ENCODE peak calls at places on chromosome 22, in five cellular contexts. One of them, this sample, is unnamed. For H3K4me1, the result is how much of the 10 kb centered on the place peaks cover.

GRCh38 chr22:42635531-42635930 is 4.9 kb downstream of the ATP5MGL start:
- DNase-seq in GM12878: no peak
- DNase-seq in pancreas: no peak
- DNase-seq in tibial artery: peak
- DNase-seq in uterus: no peak
- DNase-seq in this sample: peak

GRCh38 chr22:50199836-50200332 is 927 bp upstream of the SELENOO start:
- DNase-seq in tibial artery: no peak
- DNase-seq in uterus: no peak
- DNase-seq in pancreas: peak
- DNase-seq in GM12878: no peak
- DNase-seq in this sample: no peak

GRCh38 chr22:45240137-45240809 is 421 bp downstream of the KIAA0930 start:
- DNase-seq in uterus: no peak
- DNase-seq in tibial artery: no peak
- DNase-seq in GM12878: no peak
- DNase-seq in pancreas: peak
- DNase-seq in this sample: peak

GRCh38 chr22:43855431-43855830 is 6.9 kb downstream of the SULT4A1 start:
- DNase-seq in pancreas: peak
- DNase-seq in tibial artery: peak
- DNase-seq in GM12878: no peak
- DNase-seq in uterus: no peak
- DNase-seq in this sample: no peak

GRCh38 chr22:37639070-37639760 is at the start of gene SH3BP1:
- DNase-seq in uterus: peak
- DNase-seq in tibial artery: peak
- DNase-seq in GM12878: no peak
- DNase-seq in pancreas: peak
- DNase-seq in this sample: peak

GRCh38 chr22:41994506-41994905 is 4.1 kb upstream of the WBP2NL start:
- DNase-seq in tibial artery: peak
- DNase-seq in pancreas: no peak
- DNase-seq in GM12878: no peak
- DNase-seq in uterus: no peak
- DNase-seq in this sample: no peak

GRCh38 chr22:21568207-21569075 is 927 bp downstream of the UBE2L3 start:
- DNase-seq in tibial artery: no peak
- DNase-seq in GM12878: no peak
- DNase-seq in pancreas: no peak
- DNase-seq in uterus: no peak
- DNase-seq in this sample: peak

GRCh38 chr22:49091917-49092545 is 735.6 kb downstream of the BRD1 start:
- DNase-seq in tibial artery: no peak
- DNase-seq in uterus: no peak
- DNase-seq in GM12878: no peak
- DNase-seq in pancreas: no peak
- DNase-seq in this sample: peak

GRCh38 chr22:17368727-17369552 is at the start of gene CECR2:
- DNase-seq in tibial artery: no peak
- DNase-seq in GM12878: peak
- DNase-seq in pancreas: peak
- DNase-seq in uterus: peak
- DNase-seq in this sample: peak

GRCh38 chr22:33465554-33465953 is 407.4 kb upstream of the SYN3 start:
- DNase-seq in GM12878: no peak
- DNase-seq in pancreas: no peak
- DNase-seq in uterus: no peak
- DNase-seq in tibial artery: no peak
- DNase-seq in this sample: no peak

GRCh38 chr22:35729309-35729698 is 11.6 kb downstream of the APOL5 start:
- DNase-seq in tibial artery: no peak
- DNase-seq in uterus: no peak
- DNase-seq in pancreas: no peak
- DNase-seq in GM12878: no peak
- DNase-seq in this sample: no peak

GRCh38 chr22:47734511-47734910 is 972.1 kb downstream of the TBC1D22A start:
- DNase-seq in uterus: no peak
- DNase-seq in pancreas: no peak
- DNase-seq in GM12878: no peak
- DNase-seq in tibial artery: no peak
- DNase-seq in this sample: no peak

GRCh38 chr22:20550851-20551744 is 43.7 kb downstream of the MED15 start:
- DNase-seq in pancreas: no peak
- DNase-seq in uterus: peak
- DNase-seq in GM12878: peak
- DNase-seq in tibial artery: peak
- DNase-seq in this sample: peak

GRCh38 chr22:39457047-39457545 is 284 bp downstream of the MGAT3 start:
- DNase-seq in GM12878: no peak
- DNase-seq in uterus: no peak
- DNase-seq in pancreas: no peak
- DNase-seq in tibial artery: no peak
- DNase-seq in this sample: no peak

GRCh38 chr22:27537481-27537891 is 264.1 kb downstream of the MN1 start:
- DNase-seq in pancreas: no peak
- DNase-seq in uterus: peak
- DNase-seq in GM12878: no peak
- DNase-seq in tibial artery: no peak
- DNase-seq in this sample: no peak

GRCh38 chr22:39518996-39519680 is 1.2 kb upstream of the ATF4 start:
- DNase-seq in pancreas: no peak
- DNase-seq in GM12878: no peak
- DNase-seq in uterus: no peak
- DNase-seq in tibial artery: no peak
- DNase-seq in this sample: no peak

GRCh38 chr22:20404881-20405280 is 10.9 kb downstream of the ZNF74 start:
- DNase-seq in uterus: no peak
- DNase-seq in pancreas: no peak
- DNase-seq in GM12878: no peak
- DNase-seq in tibial artery: peak
- DNase-seq in this sample: no peak

GRCh38 chr22:39479254-39479653 is 22.4 kb downstream of the MGAT3 start:
- DNase-seq in uterus: no peak
- DNase-seq in GM12878: no peak
- DNase-seq in tibial artery: no peak
- DNase-seq in pancreas: no peak
- DNase-seq in this sample: no peak

GRCh38 chr22:43481528-43482309 is 69.9 kb downstream of the MPPED1 start:
- DNase-seq in GM12878: no peak
- DNase-seq in uterus: no peak
- DNase-seq in pancreas: no peak
- DNase-seq in tibial artery: no peak
- DNase-seq in this sample: no peak

GRCh38 chr22:19871845-19872778 is 17.4 kb upstream of the GNB1L start:
- DNase-seq in tibial artery: peak
- DNase-seq in uterus: peak
- DNase-seq in pancreas: no peak
- DNase-seq in GM12878: no peak
- DNase-seq in this sample: no peak

GRCh38 chr22:45720875-45721378 is 49.3 kb downstream of the ATXN10 start:
- DNase-seq in tibial artery: no peak
- DNase-seq in pancreas: no peak
- DNase-seq in uterus: no peak
- DNase-seq in GM12878: no peak
- DNase-seq in this sample: no peak

GRCh38 chr22:37981282-37982011 is 2.9 kb downstream of the SOX10 start:
- DNase-seq in GM12878: no peak
- DNase-seq in pancreas: no peak
- DNase-seq in uterus: no peak
- DNase-seq in tibial artery: no peak
- DNase-seq in this sample: no peak

GRCh38 chr22:27207907-27208306 is 550.5 kb downstream of the MIAT start:
- DNase-seq in GM12878: no peak
- DNase-seq in uterus: no peak
- DNase-seq in tibial artery: peak
- DNase-seq in pancreas: no peak
- DNase-seq in this sample: peak

GRCh38 chr22:28051787-28052356 is 132.8 kb upstream of the PITPNB start:
- DNase-seq in pancreas: peak
- DNase-seq in GM12878: no peak
- DNase-seq in tibial artery: peak
- DNase-seq in uterus: peak
- DNase-seq in this sample: peak

GRCh38 chr22:27834364-27835185 is 33.0 kb upstream of the MN1 start:
- DNase-seq in uterus: no peak
- DNase-seq in pancreas: no peak
- DNase-seq in GM12878: no peak
- DNase-seq in tibial artery: no peak
- DNase-seq in this sample: no peak

GRCh38 chr22:49655168-49655812 is 172.4 kb downstream of the BRD1 start:
- DNase-seq in pancreas: no peak
- DNase-seq in GM12878: no peak
- DNase-seq in tibial artery: no peak
- DNase-seq in uterus: no peak
- DNase-seq in this sample: no peak

GRCh38 chr22:35418088-35418487 is 18.1 kb downstream of the MCM5 start:
- DNase-seq in GM12878: no peak
- DNase-seq in uterus: no peak
- DNase-seq in pancreas: no peak
- DNase-seq in tibial artery: no peak
- DNase-seq in this sample: no peak

GRCh38 chr22:37186228-37186996 is 1.6 kb downstream of the C1QTNF6 start:
- DNase-seq in uterus: no peak
- DNase-seq in GM12878: peak
- DNase-seq in tibial artery: no peak
- DNase-seq in pancreas: no peak
- DNase-seq in this sample: peak

GRCh38 chr22:42831712-42832111 is 25.4 kb downstream of the ARFGAP3 start:
- DNase-seq in tibial artery: no peak
- DNase-seq in pancreas: no peak
- DNase-seq in uterus: no peak
- DNase-seq in GM12878: no peak
- DNase-seq in this sample: no peak

GRCh38 chr22:42160830-42161696 is 30.5 kb upstream of the CYP2D6 start:
- DNase-seq in tibial artery: no peak
- DNase-seq in uterus: no peak
- DNase-seq in GM12878: no peak
- DNase-seq in pancreas: no peak
- DNase-seq in this sample: no peak

GRCh38 chr22:36925388-36926290 is 12.2 kb downstream of the CSF2RB start:
- DNase-seq in pancreas: no peak
- DNase-seq in uterus: no peak
- DNase-seq in GM12878: no peak
- DNase-seq in tibial artery: no peak
- DNase-seq in this sample: no peak

GRCh38 chr22:37043828-37044538 is 7.6 kb upstream of the KCTD17 start:
- DNase-seq in pancreas: peak
- DNase-seq in GM12878: no peak
- DNase-seq in tibial artery: no peak
- DNase-seq in uterus: no peak
- DNase-seq in this sample: peak

GRCh38 chr22:23183107-23183698 is 2.9 kb downstream of the BCR start:
- DNase-seq in tibial artery: peak
- DNase-seq in uterus: no peak
- DNase-seq in pancreas: peak
- DNase-seq in GM12878: no peak
- DNase-seq in this sample: peak
- H3K4me1 ChIP-seq in tibial artery: half or more
- H3K4me1 ChIP-seq in uterus: under half
- H3K4me1 ChIP-seq in pancreas: under half
- H3K4me1 ChIP-seq in GM12878: under half
- H3K4me1 ChIP-seq in this sample: under half

GRCh38 chr22:30822216-30823014 is 127.7 kb downstream of the OSBP2 start:
- DNase-seq in uterus: no peak
- DNase-seq in pancreas: no peak
- DNase-seq in tibial artery: peak
- DNase-seq in GM12878: no peak
- DNase-seq in this sample: no peak
- TF ChIP-seq CTCF in uterus: no peak
- TF ChIP-seq CTCF in pancreas: no peak
- TF ChIP-seq CTCF in tibial artery: no peak
- TF ChIP-seq CTCF in GM12878: no peak
- TF ChIP-seq CTCF in this sample: no peak

GRCh38 chr22:24502540-24502939 is 7.4 kb downstream of the UPB1 start:
- DNase-seq in tibial artery: no peak
- DNase-seq in GM12878: no peak
- DNase-seq in uterus: no peak
- DNase-seq in pancreas: no peak
- DNase-seq in this sample: no peak
- H3K4me1 ChIP-seq in tibial artery: under half
- H3K4me1 ChIP-seq in GM12878: under half
- H3K4me1 ChIP-seq in uterus: under half
- H3K4me1 ChIP-seq in pancreas: under half
- H3K4me1 ChIP-seq in this sample: under half

GRCh38 chr22:25903294-25903693 is 161.3 kb downstream of the MYO18B start:
- DNase-seq in GM12878: no peak
- DNase-seq in tibial artery: no peak
- DNase-seq in pancreas: no peak
- DNase-seq in uterus: no peak
- DNase-seq in this sample: no peak
- TF ChIP-seq CTCF in GM12878: peak
- TF ChIP-seq CTCF in tibial artery: no peak
- TF ChIP-seq CTCF in pancreas: no peak
- TF ChIP-seq CTCF in uterus: no peak
- TF ChIP-seq CTCF in this sample: no peak